ENCODE peak calls at places on chromosomes 2 and 18, in ten cellular contexts. K is left ventricle myocardium inferior; B is GM23338; Y is CD8-positive, alpha-beta memory T cell; S is IMR-90; R is cardiac fibroblast; F is BE2C; J is CD8-positive, alpha-beta T cell; D is HCT116; A is colonic mucosa. P is an unnamed sample.

GRCh38 chr2:52390651-52391050 is 1358.7 kb upstream of the NRXN1 start:
- DNase-seq in K (no peak), B (no peak), Y (no peak), S (peak), R (peak), F (no peak), J (no peak), D (no peak), A (no peak), P (no peak)

GRCh38 chr2:223230352-223230751 is 178.4 kb downstream of the KCNE4 start:
- DNase-seq in K (no peak), B (no peak), Y (no peak), S (no peak), R (no peak), F (no peak), J (no peak), D (no peak), A (no peak), P (no peak)

GRCh38 chr2:108594982-108595464 is 60.8 kb downstream of the LIMS1 start:
- DNase-seq in K (no peak), B (no peak), Y (no peak), S (peak), R (peak), F (no peak), J (no peak), D (no peak), A (no peak), P (peak)

GRCh38 chr2:72150157-72150960 is 2.7 kb upstream of the CYP26B1 start:
- DNase-seq in K (peak), B (peak), Y (peak), S (peak), R (peak), F (peak), J (peak), D (peak), A (peak), P (peak)

GRCh38 chr2:240024766-240025165 is 376 bp downstream of the NDUFA10 start:
- DNase-seq in K (no peak), B (peak), Y (no peak), S (no peak), R (peak), F (no peak), J (peak), D (no peak), A (no peak), P (peak)

GRCh38 chr2:191150451-191151314 is at the start of gene STAT4:
- DNase-seq in K (no peak), B (peak), Y (peak), S (peak), R (peak), F (peak), J (peak), D (peak), A (peak), P (peak)

GRCh38 chr2:150601280-150602038 is 114.0 kb upstream of the RND3 start:
- DNase-seq in K (no peak), B (no peak), Y (no peak), S (peak), R (peak), F (no peak), J (no peak), D (no peak), A (no peak), P (no peak)

GRCh38 chr2:88603146-88603545 is 24.1 kb downstream of the EIF2AK3 start:
- DNase-seq in K (no peak), B (no peak), Y (no peak), S (peak), R (peak), F (no peak), J (no peak), D (no peak), A (no peak), P (no peak)

GRCh38 chr18:10190564-10190963 is 263.9 kb upstream of the APCDD1 start:
- DNase-seq in K (no peak), B (no peak), Y (no peak), S (peak), R (peak), F (no peak), J (no peak), D (no peak), A (no peak), P (no peak)

GRCh38 chr2:25340340-25340886 is 1.3 kb downstream of the DNMT3A start:
- DNase-seq in K (peak), B (peak), Y (no peak), S (no peak), R (no peak), F (peak), J (no peak), D (no peak), A (peak), P (no peak)

GRCh38 chr18:77461062-77461693 is 211.5 kb downstream of the GALR1 start:
- DNase-seq in K (peak), B (peak), Y (no peak), S (no peak), R (no peak), F (no peak), J (no peak), D (no peak), A (no peak), P (no peak)

GRCh38 chr2:238891667-238892500 is 44.0 kb downstream of the TWIST2 start:
- DNase-seq in K (no peak), B (no peak), Y (no peak), S (no peak), R (no peak), F (no peak), J (no peak), D (no peak), A (no peak), P (no peak)

GRCh38 chr18:6743988-6744387 is 14.5 kb downstream of the ARHGAP28 start:
- DNase-seq in K (no peak), B (no peak), Y (no peak), S (no peak), R (no peak), F (no peak), J (no peak), D (no peak), A (no peak), P (no peak)

GRCh38 chr2:102194609-102195268 is 7.9 kb downstream of the IL1RL2 start:
- DNase-seq in K (no peak), B (no peak), Y (no peak), S (no peak), R (no peak), F (no peak), J (no peak), D (no peak), A (no peak), P (no peak)

GRCh38 chr2:140353541-140353940 is 1573.4 kb upstream of the NXPH2 start:
- DNase-seq in K (no peak), B (no peak), Y (no peak), S (no peak), R (peak), F (no peak), J (no peak), D (no peak), A (no peak), P (no peak)

GRCh38 chr18:79481041-79481790 is 85.5 kb downstream of the NFATC1 start:
- DNase-seq in K (peak), B (no peak), Y (no peak), S (no peak), R (no peak), F (no peak), J (no peak), D (no peak), A (no peak), P (no peak)

GRCh38 chr2:110667061-110667460 is 10.8 kb downstream of the BUB1 start:
- DNase-seq in K (no peak), B (no peak), Y (no peak), S (peak), R (no peak), F (no peak), J (no peak), D (no peak), A (no peak), P (no peak)

GRCh38 chr2:237159006-237159897 is 73.6 kb downstream of the COPS8 start:
- DNase-seq in K (peak), B (no peak), Y (no peak), S (no peak), R (peak), F (no peak), J (no peak), D (no peak), A (no peak), P (peak)

GRCh38 chr18:48077291-48077690 is 146.8 kb upstream of the SMAD2 start:
- DNase-seq in K (no peak), B (no peak), Y (no peak), S (no peak), R (no peak), F (no peak), J (no peak), D (no peak), A (peak), P (no peak)

GRCh38 chr18:3604626-3605408 is 154.8 kb downstream of the TGIF1 start:
- DNase-seq in K (no peak), B (peak), Y (no peak), S (peak), R (peak), F (no peak), J (no peak), D (no peak), A (no peak), P (no peak)

GRCh38 chr18:3604260-3604625 is 154.3 kb downstream of the TGIF1 start:
- DNase-seq in K (no peak), B (no peak), Y (no peak), S (no peak), R (no peak), F (no peak), J (no peak), D (no peak), A (no peak), P (no peak)

GRCh38 chr18:3605562-3606443 is 155.8 kb downstream of the TGIF1 start:
- DNase-seq in K (no peak), B (peak), Y (no peak), S (peak), R (peak), F (no peak), J (no peak), D (no peak), A (no peak), P (peak)

GRCh38 chr18:3599861-3600260 is 149.9 kb downstream of the TGIF1 start:
- DNase-seq in K (no peak), B (no peak), Y (no peak), S (no peak), R (no peak), F (no peak), J (no peak), D (no peak), A (no peak), P (no peak)

GRCh38 chr18:3603460-3604259 is 153.7 kb downstream of the TGIF1 start:
- DNase-seq in K (no peak), B (peak), Y (no peak), S (peak), R (peak), F (no peak), J (no peak), D (peak), A (no peak), P (no peak)
- H3K4me3 ChIP-seq in K (peak), B (peak), Y (peak), S (peak), R (peak), F (no peak), J (peak), D (peak), A (peak), P (no peak)

GRCh38 chr2:165952085-165952484 is 1.5 kb downstream of the TTC21B start:
- DNase-seq in K (no peak), B (no peak), Y (no peak), S (no peak), R (no peak), F (no peak), J (no peak), D (no peak), A (no peak), P (no peak)
- H3K4me3 ChIP-seq in K (peak), B (peak), Y (no peak), S (no peak), R (peak), F (peak), J (no peak), D (no peak), A (no peak), P (no peak)

DNA sequence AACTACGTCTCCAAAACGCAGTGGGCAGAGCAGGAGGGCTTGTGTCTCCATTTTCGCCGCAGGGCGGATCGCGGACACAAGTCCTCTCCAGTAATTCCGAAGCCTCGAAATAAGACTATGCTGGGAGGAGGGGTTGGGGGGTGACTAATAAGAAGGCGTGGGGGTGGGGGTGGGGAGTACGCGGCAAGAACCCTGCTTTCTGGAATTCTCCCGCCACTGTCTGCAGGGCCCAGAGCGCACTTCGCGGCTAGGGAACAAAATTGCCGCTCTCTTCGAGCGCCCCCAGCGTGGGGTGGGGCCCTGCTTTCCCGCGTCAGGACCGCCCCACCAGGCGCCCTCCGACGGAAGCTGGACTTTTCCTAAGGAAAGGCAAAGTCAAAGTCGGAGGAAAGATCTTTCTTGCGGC is 12.0 kb downstream of the NR4A2 start:
- DNase-seq in K (peak), B (peak), Y (no peak), S (peak), R (peak), F (no peak), J (no peak), D (no peak), A (peak), P (no peak)
- H3K4me3 ChIP-seq in K (peak), B (peak), Y (no peak), S (peak), R (peak), F (no peak), J (no peak), D (no peak), A (peak), P (no peak)

DNA sequence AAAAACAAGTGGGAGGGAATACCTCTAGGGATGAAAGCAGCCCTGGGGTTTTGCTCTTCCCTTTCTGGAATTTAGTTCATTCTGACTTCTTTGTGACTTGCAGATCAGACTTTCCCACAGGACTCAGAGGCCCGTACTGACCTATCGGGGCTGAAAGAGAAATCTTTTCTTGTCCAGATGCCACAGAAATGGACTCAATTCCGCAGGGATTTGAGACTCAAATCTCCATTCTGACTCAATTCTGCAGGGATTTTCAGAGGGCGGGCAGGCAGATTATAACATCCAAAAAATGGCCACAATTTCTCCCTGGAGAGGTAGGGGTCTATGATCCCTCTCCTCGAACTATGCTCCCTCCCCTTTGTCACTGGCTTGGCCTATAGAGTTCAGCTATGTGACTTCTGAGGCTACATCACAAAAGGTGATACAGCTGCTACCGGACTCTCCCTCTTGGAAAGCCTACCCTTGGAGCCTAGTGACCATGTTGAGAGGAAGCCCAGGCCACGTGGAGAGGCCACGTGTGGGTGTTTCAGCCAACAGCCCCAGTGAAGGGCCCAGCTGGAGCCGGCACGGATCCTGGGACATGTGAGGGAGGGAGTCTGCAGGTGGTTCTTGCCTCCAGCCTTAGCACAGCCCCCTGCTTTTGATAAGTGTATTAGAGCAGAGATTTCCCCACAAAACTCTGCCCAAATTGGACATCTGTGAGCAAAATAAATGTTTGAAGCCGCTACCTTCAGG is 4.8 kb upstream of the EFHD1 start:
- DNase-seq in K (peak), B (no peak), Y (no peak), S (no peak), R (peak), F (no peak), J (no peak), D (no peak), A (no peak), P (no peak)
- H3K4me3 ChIP-seq in K (no peak), B (no peak), Y (no peak), S (no peak), R (no peak), F (no peak), J (no peak), D (no peak), A (no peak), P (no peak)

GRCh38 chr2:23900927-23901322 is 26.0 kb downstream of the ATAD2B start:
- DNase-seq in K (no peak), B (no peak), Y (no peak), S (peak), R (peak), F (no peak), J (no peak), D (peak), A (peak), P (no peak)
- H3K4me3 ChIP-seq in K (no peak), B (no peak), Y (no peak), S (no peak), R (peak), F (no peak), J (no peak), D (no peak), A (no peak), P (no peak)

DNA sequence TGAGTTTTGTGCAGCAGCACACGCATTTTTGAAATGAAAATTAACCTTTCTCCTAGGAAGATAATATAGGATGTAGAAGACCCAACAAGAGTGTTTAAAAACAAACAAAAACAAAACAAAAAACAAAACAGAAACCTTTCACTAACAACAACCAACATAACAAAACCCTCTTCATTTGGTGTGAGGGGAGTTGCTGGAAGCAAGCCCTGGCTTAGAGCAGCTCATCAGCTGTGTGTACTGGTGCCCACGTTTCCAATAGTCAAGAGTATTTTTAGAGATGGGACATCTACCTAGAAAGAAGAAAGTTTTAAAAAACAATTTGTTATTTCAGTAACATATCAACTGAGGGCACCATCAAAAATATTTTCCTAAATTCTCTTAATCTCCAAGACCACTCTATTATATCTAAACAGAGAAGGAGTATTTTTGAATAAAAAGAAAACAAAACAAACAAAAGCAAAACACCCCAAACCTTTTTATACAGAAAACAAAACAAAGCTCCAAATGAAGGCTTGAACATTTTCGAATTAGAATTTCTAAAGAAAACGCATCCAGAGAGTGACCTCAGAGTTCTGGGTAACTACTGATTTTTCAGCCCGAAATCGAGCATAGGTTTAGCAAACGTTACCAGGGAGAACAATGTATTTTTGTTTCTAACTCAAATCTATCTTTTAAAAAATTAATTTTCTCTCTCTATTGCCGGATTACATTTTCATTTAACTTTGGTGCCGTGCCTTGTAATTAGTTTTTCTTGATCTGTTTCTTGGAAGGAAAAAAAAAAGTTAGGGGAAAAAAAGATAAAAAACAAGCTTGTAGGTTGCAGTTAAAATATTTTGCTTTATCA is 134.6 kb downstream of the INSIG2 start:
- DNase-seq in K (no peak), B (no peak), Y (no peak), S (no peak), R (peak), F (no peak), J (no peak), D (no peak), A (no peak), P (no peak)
- H3K4me3 ChIP-seq in K (no peak), B (peak), Y (no peak), S (no peak), R (no peak), F (no peak), J (peak), D (no peak), A (no peak), P (no peak)

GRCh38 chr2:156321243-156321904 is 11.1 kb downstream of the NR4A2 start:
- DNase-seq in K (no peak), B (peak), Y (no peak), S (no peak), R (no peak), F (no peak), J (peak), D (no peak), A (peak), P (no peak)

GRCh38 chr2:156323754-156324153 is 8.8 kb downstream of the NR4A2 start:
- DNase-seq in K (no peak), B (no peak), Y (no peak), S (no peak), R (no peak), F (no peak), J (no peak), D (no peak), A (no peak), P (no peak)

GRCh38 chr2:156322681-156323211 is 9.8 kb downstream of the NR4A2 start:
- DNase-seq in K (no peak), B (peak), Y (no peak), S (no peak), R (no peak), F (no peak), J (peak), D (no peak), A (no peak), P (no peak)

GRCh38 chr2:156319811-156320490 is 12.6 kb downstream of the NR4A2 start:
- DNase-seq in K (peak), B (peak), Y (no peak), S (peak), R (peak), F (no peak), J (no peak), D (no peak), A (peak), P (no peak)

GRCh38 chr2:156322103-156322671 is 10.3 kb downstream of the NR4A2 start:
- DNase-seq in K (no peak), B (no peak), Y (no peak), S (no peak), R (no peak), F (no peak), J (peak), D (no peak), A (peak), P (no peak)
- H3K4me3 ChIP-seq in K (peak), B (peak), Y (peak), S (no peak), R (no peak), F (no peak), J (peak), D (no peak), A (peak), P (no peak)

GRCh38 chr18:22399949-22400348 is 17.8 kb downstream of the CTAGE1 start:
- DNase-seq in K (no peak), B (no peak), Y (no peak), S (peak), R (peak), F (no peak), J (no peak), D (no peak), A (no peak), P (no peak)

GRCh38 chr18:22403950-22404349 is 13.8 kb downstream of the CTAGE1 start:
- DNase-seq in K (no peak), B (no peak), Y (no peak), S (no peak), R (no peak), F (no peak), J (no peak), D (no peak), A (no peak), P (no peak)

GRCh38 chr18:22394428-22394827 is 23.3 kb downstream of the CTAGE1 start:
- DNase-seq in K (no peak), B (no peak), Y (no peak), S (no peak), R (no peak), F (no peak), J (no peak), D (no peak), A (no peak), P (no peak)

DNA sequence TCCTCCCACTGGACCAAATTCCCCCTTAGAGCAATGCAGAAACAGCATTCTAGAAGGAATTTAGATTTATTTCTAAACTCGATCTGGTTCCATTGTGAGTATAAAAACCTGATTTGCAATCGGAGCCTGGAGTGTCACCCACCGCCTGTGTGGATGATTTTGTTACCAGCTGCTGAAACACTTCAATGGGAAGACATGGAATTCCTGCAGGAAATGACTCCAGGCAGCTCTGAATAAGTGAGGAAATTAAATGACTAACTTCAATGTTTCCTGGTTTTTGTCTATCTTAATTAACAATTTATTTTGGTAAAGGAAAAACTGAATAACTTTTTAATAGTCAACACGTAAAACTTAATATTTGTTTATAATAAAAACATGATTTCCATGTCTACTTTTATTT is 19.3 kb downstream of the CTAGE1 start:
- DNase-seq in K (no peak), B (peak), Y (no peak), S (no peak), R (peak), F (no peak), J (no peak), D (no peak), A (no peak), P (no peak)
- H3K4me3 ChIP-seq in K (peak), B (no peak), Y (no peak), S (no peak), R (no peak), F (no peak), J (no peak), D (no peak), A (no peak), P (no peak)

GRCh38 chr2:37096568-37096967 is 12.2 kb downstream of the GPATCH11 start:
- DNase-seq in K (no peak), B (no peak), Y (no peak), S (no peak), R (no peak), F (no peak), J (no peak), D (no peak), A (no peak), P (no peak)
- H3K4me3 ChIP-seq in K (no peak), B (no peak), Y (no peak), S (no peak), R (no peak), F (no peak), J (no peak), D (no peak), A (no peak), P (no peak)

GRCh38 chr2:144596074-144596871 is 76.4 kb upstream of the ZEB2 start:
- DNase-seq in K (no peak), B (peak), Y (peak), S (peak), R (peak), F (no peak), J (no peak), D (no peak), A (no peak), P (no peak)
- H3K4me3 ChIP-seq in K (no peak), B (no peak), Y (no peak), S (peak), R (no peak), F (no peak), J (no peak), D (no peak), A (no peak), P (no peak)

P was measured in Jurkat, Clone E6-1.